ENCODE peak calls at places on chromosomes 4 and X, in ten cellular contexts. X is IMR-90, Y is left lung, K is fibroblast of lung, E is ovary, S is K562, I is H1, U is cardiac muscle cell, A is neural progenitor cell, T is heart right ventricle. F is an unnamed sample.
A peak's percentile ranks its signal among the peaks of the same experiment; 100 is the strongest.

GRCh38 chr4:124389591-124389990 is 322.9 kb downstream of the ANKRD50 start:
- DNase-seq in X (peak; percentile 10), Y (no peak), K (peak; percentile 4), E (no peak), S (no peak), I (no peak), U (no peak), A (no peak), T (no peak), F (no peak)

GRCh38 chrX:10582215-10582733 is 38.1 kb downstream of the MID1 start:
- DNase-seq in X (peak; percentile 61), Y (no peak), K (peak; percentile 34), E (no peak), S (peak; percentile 20), I (no peak), U (no peak), A (no peak), T (no peak), F (no peak)

GRCh38 chrX:24149346-24150050 is at the start of gene ZFX:
- DNase-seq in X (peak; percentile 63), Y (peak; percentile 84), K (peak; percentile 61), E (peak; percentile 82), S (peak; percentile 73), I (peak; percentile 56), U (peak; percentile 70), A (peak; percentile 78), T (peak; percentile 49), F (peak; percentile 83)

GRCh38 chrX:56385336-56385735 is 153.2 kb downstream of the KLF8 start:
- DNase-seq in X (no peak), Y (no peak), K (no peak), E (no peak), S (no peak), I (no peak), U (no peak), A (no peak), T (no peak), F (no peak)

GRCh38 chr4:74111990-74112389 is 13.0 kb upstream of the CXCL2 start:
- DNase-seq in X (peak; percentile 36), Y (peak; percentile 66), K (peak; percentile 62), E (no peak), S (no peak), I (no peak), U (peak; percentile 34), A (peak; percentile 15), T (peak; percentile 38), F (no peak)

GRCh38 chr4:102684605-102685052 is 76.1 kb downstream of the MANBA start:
- DNase-seq in X (peak; percentile 92), Y (no peak), K (peak; percentile 48), E (no peak), S (no peak), I (no peak), U (no peak), A (no peak), T (no peak), F (no peak)

GRCh38 chr4:109127866-109128265 is 174.6 kb downstream of the COL25A1 start:
- DNase-seq in X (no peak), Y (no peak), K (no peak), E (no peak), S (no peak), I (no peak), U (no peak), A (no peak), T (no peak), F (no peak)

GRCh38 chr4:16269742-16270522 is 43.7 kb upstream of the TAPT1 start:
- DNase-seq in X (peak; percentile 55), Y (no peak), K (peak; percentile 36), E (no peak), S (no peak), I (no peak), U (no peak), A (no peak), T (no peak), F (no peak)

GRCh38 chrX:7194606-7195005 is 46.7 kb upstream of the PUDP start:
- DNase-seq in X (no peak), Y (no peak), K (no peak), E (no peak), S (no peak), I (no peak), U (no peak), A (no peak), T (no peak), F (no peak)

GRCh38 chr4:127856485-127857447 is 23.9 kb upstream of the PLK4 start:
- DNase-seq in X (peak; percentile 93), Y (no peak), K (peak; percentile 92), E (no peak), S (no peak), I (no peak), U (no peak), A (no peak), T (no peak), F (no peak)

GRCh38 chrX:153778684-153779101 is 2.1 kb upstream of the SRPK3 start:
- DNase-seq in X (no peak), Y (no peak), K (no peak), E (no peak), S (no peak), I (no peak), U (no peak), A (no peak), T (no peak), F (peak; percentile 37)

GRCh38 chrX:12819231-12819630 is 28.0 kb downstream of the PRPS2 start:
- DNase-seq in X (no peak), Y (no peak), K (no peak), E (no peak), S (no peak), I (no peak), U (no peak), A (no peak), T (no peak), F (no peak)

GRCh38 chr4:19030048-19030447 is 1008.5 kb upstream of the LCORL start:
- DNase-seq in X (peak; percentile 4), Y (no peak), K (no peak), E (no peak), S (no peak), I (no peak), U (peak; percentile 69), A (peak; percentile 18), T (no peak), F (no peak)

GRCh38 chr4:3346146-3346545 is 53.3 kb downstream of the RGS12 start:
- DNase-seq in X (peak; percentile 84), Y (no peak), K (peak; percentile 88), E (no peak), S (peak; percentile 69), I (no peak), U (peak; percentile 74), A (peak; percentile 76), T (peak; percentile 74), F (peak; percentile 63)

GRCh38 chrX:104284407-104285000 is 29.8 kb upstream of the ESX1 start:
- DNase-seq in X (no peak), Y (no peak), K (no peak), E (no peak), S (no peak), I (no peak), U (no peak), A (no peak), T (no peak), F (no peak)

DNA sequence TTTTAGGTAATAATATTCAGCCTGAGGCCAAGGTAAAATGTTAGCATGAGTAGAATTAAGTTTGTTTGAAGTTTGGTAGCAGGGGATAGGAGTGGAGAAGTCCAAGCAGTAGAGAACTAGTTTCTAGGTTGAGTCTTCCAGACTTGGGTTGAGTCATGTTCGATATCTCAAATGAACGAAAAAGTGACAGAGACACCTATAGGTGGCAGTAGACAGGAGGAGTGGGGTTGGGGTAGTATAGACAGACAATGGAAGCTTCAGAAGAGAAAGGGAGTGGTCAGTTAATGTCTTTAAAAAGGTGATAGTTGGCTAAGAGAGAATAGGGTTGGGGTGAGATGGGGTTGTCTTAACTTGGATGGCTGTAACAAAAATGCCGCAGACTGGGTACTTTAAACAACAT is 58.7 kb upstream of the EMCN start:
- DNase-seq in X (no peak), Y (no peak), K (no peak), E (no peak), S (no peak), I (no peak), U (no peak), A (no peak), T (no peak), F (no peak)
- TF ChIP-seq CTCF in X (no peak), Y (no peak), K (no peak), E (no peak), S (no peak), I (peak; percentile 49), U (no peak), A (peak; percentile 12), T (no peak), F (no peak)

GRCh38 chr4:150283689-150284088 is 205.4 kb downstream of the DCLK2 start:
- DNase-seq in X (peak; percentile 99), Y (no peak), K (peak; percentile 96), E (no peak), S (no peak), I (no peak), U (no peak), A (no peak), T (no peak), F (no peak)
- H3K27ac ChIP-seq in X (peak overlapping the region; percentile 80), Y (no peak overlapping the region), K (peak overlapping the region; percentile 98), E (no peak overlapping the region), S (no peak overlapping the region), I (no peak overlapping the region), U (no peak overlapping the region), A (no peak overlapping the region), T (no peak overlapping the region), F (no peak overlapping the region)

GRCh38 chr4:147829401-147830101 is 97.7 kb downstream of the ARHGAP10 start:
- DNase-seq in X (peak; percentile 59), Y (no peak), K (peak; percentile 79), E (peak; percentile 58), S (no peak), I (no peak), U (peak; percentile 9), A (no peak), T (peak; percentile 75), F (peak; percentile 63)

GRCh38 chr4:147830102-147830463 is 98.2 kb downstream of the ARHGAP10 start:
- DNase-seq in X (no peak), Y (no peak), K (no peak), E (no peak), S (no peak), I (no peak), U (no peak), A (peak; percentile 36), T (no peak), F (no peak)

GRCh38 chr4:147833254-147833653 is 101.4 kb downstream of the ARHGAP10 start:
- DNase-seq in X (peak; percentile 82), Y (no peak), K (peak; percentile 55), E (no peak), S (no peak), I (no peak), U (no peak), A (no peak), T (no peak), F (no peak)

GRCh38 chr4:147831452-147832192 is 99.7 kb downstream of the ARHGAP10 start:
- DNase-seq in X (peak; percentile 93), Y (no peak), K (peak; percentile 78), E (no peak), S (no peak), I (no peak), U (no peak), A (no peak), T (peak; percentile 29), F (no peak)

GRCh38 chr4:147830987-147831386 is 99.1 kb downstream of the ARHGAP10 start:
- DNase-seq in X (peak; percentile 63), Y (no peak), K (peak; percentile 63), E (no peak), S (no peak), I (no peak), U (no peak), A (no peak), T (no peak), F (no peak)
- H3K4me1 ChIP-seq in X (peaks cover 27% of the 10 kb centered on the region), Y (peaks cover 60% of the 10 kb centered on the region), K (peaks cover 17% of the 10 kb centered on the region), E (peaks cover 26% of the 10 kb centered on the region), S (no peaks in the 10 kb centered on the region), I (no peaks in the 10 kb centered on the region), U (peaks cover 4% of the 10 kb centered on the region), A (peaks cover 41% of the 10 kb centered on the region), T (peaks cover 73% of the 10 kb centered on the region), F (peaks cover 25% of the 10 kb centered on the region)

GRCh38 chr4:177667687-177668086 is 225.4 kb upstream of the AGA start:
- DNase-seq in X (no peak), Y (no peak), K (no peak), E (no peak), S (no peak), I (no peak), U (no peak), A (peak; percentile 2), T (no peak), F (no peak)
- TF ChIP-seq CTCF in X (no peak), Y (no peak), K (no peak), E (no peak), S (peak; percentile 31), I (peak; percentile 31), U (no peak), A (peak; percentile 18), T (no peak), F (peak; percentile 25)